ENCODE peak calls at places on chromosomes 7 and 10, in nine cellular contexts. X is kidney, O is adrenal gland, G is right lobe of liver, L is epithelial cell of esophagus, P is thoracic aorta, U is heart left ventricle, M is fibroblast of lung, N is psoas muscle. T is an unnamed sample.

GRCh38 chr7:70788276-70788675 is 343.7 kb upstream of the GALNT17 start:
- DNase-seq in X (no peak), O (no peak), G (no peak), L (no peak), P (no peak), U (no peak), M (peak; percentile 9), N (no peak), T (peak; percentile 3)

GRCh38 chr7:30845426-30846135 is 66.1 kb upstream of the AQP1 start:
- DNase-seq in X (no peak), O (peak; percentile 25), G (no peak), L (peak; percentile 33), P (no peak), U (peak; percentile 73), M (peak; percentile 57), N (peak; percentile 72), T (peak; percentile 39)

GRCh38 chr10:65941098-65941655 is 984.7 kb upstream of the LRRTM3 start:
- DNase-seq in X (no peak), O (no peak), G (peak; percentile 64), L (no peak), P (no peak), U (no peak), M (no peak), N (no peak), T (no peak)

GRCh38 chr7:108452707-108453106 is 3.5 kb downstream of the NRCAM start:
- DNase-seq in X (no peak), O (no peak), G (no peak), L (peak; percentile 43), P (no peak), U (no peak), M (peak; percentile 43), N (no peak), T (peak; percentile 24)

GRCh38 chr7:13982940-13983677 is 6.4 kb downstream of the ETV1 start:
- DNase-seq in X (no peak), O (no peak), G (no peak), L (no peak), P (no peak), U (no peak), M (peak; percentile 52), N (no peak), T (peak; percentile 8)

GRCh38 chr7:13017881-13018280 is 330.4 kb downstream of the ARL4A start:
- DNase-seq in X (no peak), O (no peak), G (no peak), L (peak; percentile 21), P (no peak), U (no peak), M (peak; percentile 19), N (no peak), T (peak; percentile 11)

GRCh38 chr7:84393776-84394175 is 199.2 kb upstream of the SEMA3A start:
- DNase-seq in X (no peak), O (no peak), G (no peak), L (no peak), P (no peak), U (no peak), M (peak; percentile 61), N (no peak), T (no peak)

GRCh38 chr7:128697301-128697905 is 25.3 kb downstream of the GARIN1A start:
- DNase-seq in X (peak; percentile 75), O (peak; percentile 28), G (no peak), L (peak; percentile 75), P (no peak), U (peak; percentile 78), M (peak; percentile 73), N (peak; percentile 78), T (peak; percentile 71)

GRCh38 chr10:454860-455259 is 234.6 kb downstream of the DIP2C start:
- DNase-seq in X (peak; percentile 82), O (peak; percentile 66), G (no peak), L (peak; percentile 90), P (no peak), U (no peak), M (peak; percentile 95), N (peak; percentile 68), T (peak; percentile 83)

GRCh38 chr7:70334295-70334694 is 736.0 kb downstream of the AUTS2 start:
- DNase-seq in X (no peak), O (no peak), G (no peak), L (no peak), P (no peak), U (no peak), M (no peak), N (no peak), T (no peak)

GRCh38 chr7:144403102-144403501 is 391 bp downstream of the NOBOX start:
- DNase-seq in X (no peak), O (no peak), G (no peak), L (no peak), P (no peak), U (no peak), M (no peak), N (no peak), T (no peak)

GRCh38 chr7:126570845-126571244 is 681.9 kb downstream of the GRM8 start:
- DNase-seq in X (no peak), O (no peak), G (no peak), L (peak; percentile 38), P (no peak), U (no peak), M (peak; percentile 2), N (no peak), T (no peak)

GRCh38 chr10:114541081-114541833 is 116.8 kb downstream of the ABLIM1 start:
- DNase-seq in X (no peak), O (peak; percentile 86), G (no peak), L (peak; percentile 91), P (peak; percentile 19), U (no peak), M (peak; percentile 90), N (peak; percentile 79), T (peak; percentile 74)

GRCh38 chr7:2034291-2035201 is 198.2 kb downstream of the MAD1L1 start:
- DNase-seq in X (peak; percentile 22), O (peak; percentile 2), G (peak; percentile 19), L (no peak), P (no peak), U (peak; percentile 38), M (no peak), N (peak; percentile 29), T (no peak)

DNA sequence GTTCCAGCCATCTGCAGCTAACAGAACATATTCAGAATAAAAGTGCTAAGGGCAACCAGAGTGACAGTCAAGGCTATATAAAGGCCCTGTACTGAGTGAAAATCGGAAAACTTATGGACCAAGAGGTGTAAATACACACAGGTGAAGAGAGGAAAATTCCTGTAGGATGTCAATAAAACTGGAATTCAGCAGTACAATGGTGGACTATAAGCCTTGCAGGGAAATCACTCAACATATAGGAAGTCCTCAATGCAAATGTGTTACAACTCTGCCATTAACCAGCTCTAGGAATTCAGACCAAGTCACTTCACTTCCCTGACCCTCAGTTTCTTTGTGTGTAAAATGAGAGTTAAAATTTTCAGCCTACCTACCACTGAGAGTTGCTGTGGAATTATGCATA is 7.7 kb downstream of the USP6NL start:
- DNase-seq in X (no peak), O (no peak), G (no peak), L (no peak), P (no peak), U (no peak), M (no peak), N (no peak), T (no peak)
- H3K4me3 ChIP-seq in X (no peak overlapping the region), O (no peak overlapping the region), G (no peak overlapping the region), L (no peak overlapping the region), P (no peak overlapping the region), U (no peak overlapping the region), M (no peak overlapping the region), N (no peak overlapping the region), T (no peak overlapping the region)

GRCh38 chr7:101913247-101913721 is 95.9 kb downstream of the CUX1 start:
- DNase-seq in X (no peak), O (no peak), G (no peak), L (no peak), P (no peak), U (no peak), M (no peak), N (peak; percentile 50), T (no peak)

GRCh38 chr7:101912711-101913110 is 95.3 kb downstream of the CUX1 start:
- DNase-seq in X (no peak), O (no peak), G (no peak), L (no peak), P (no peak), U (no peak), M (no peak), N (no peak), T (peak; percentile 99)

GRCh38 chr7:101913876-101914275 is 96.5 kb downstream of the CUX1 start:
- DNase-seq in X (no peak), O (no peak), G (no peak), L (no peak), P (no peak), U (no peak), M (peak; percentile 47), N (no peak), T (peak; percentile 97)

GRCh38 chr7:101911011-101911799 is 93.8 kb downstream of the CUX1 start:
- DNase-seq in X (no peak), O (no peak), G (no peak), L (no peak), P (no peak), U (peak; percentile 73), M (no peak), N (peak; percentile 56), T (peak; percentile 94)

DNA sequence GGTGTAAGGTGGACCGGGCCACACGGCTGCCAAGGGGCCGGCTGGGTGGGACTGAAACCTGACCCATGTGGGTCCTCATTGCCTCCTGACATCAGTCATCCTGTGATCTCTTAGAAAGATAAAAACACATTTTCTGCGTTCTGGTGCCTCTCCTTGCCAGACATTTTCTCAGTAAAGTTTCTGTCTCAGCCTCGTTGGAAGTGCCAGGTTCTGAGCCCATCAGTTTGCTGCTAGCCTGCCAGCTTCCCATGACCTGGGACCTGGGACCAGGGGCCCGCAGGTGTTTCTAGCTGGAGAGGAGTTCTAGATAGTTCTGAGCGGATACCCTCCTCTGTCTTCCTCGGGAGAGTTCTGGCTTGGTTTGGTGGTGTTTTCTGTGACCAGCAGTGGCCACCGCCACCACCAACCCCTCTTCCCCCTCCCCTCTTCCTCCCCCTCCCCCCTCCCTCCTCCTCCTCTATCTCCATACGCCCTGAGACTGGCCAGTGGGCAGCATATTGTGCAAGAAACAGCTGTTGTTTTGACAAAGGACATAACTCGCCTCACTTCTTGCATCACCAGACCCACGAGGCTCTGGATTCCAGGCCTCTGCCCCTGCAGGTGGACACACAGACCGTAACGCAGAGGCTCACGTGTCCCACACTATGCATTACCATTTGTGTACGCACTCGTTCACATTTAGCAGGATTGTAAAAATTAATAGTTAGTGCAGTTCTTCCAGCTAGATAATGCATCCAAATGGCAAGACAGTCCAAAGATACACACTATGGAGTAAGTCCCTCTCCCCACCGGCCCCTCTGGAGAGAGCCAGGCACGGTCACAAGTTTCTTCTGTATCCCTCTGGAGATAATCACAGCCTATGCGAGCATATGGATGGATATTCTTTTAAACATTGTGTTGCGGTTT is 94.6 kb downstream of the CUX1 start:
- DNase-seq in X (no peak), O (peak; percentile 48), G (peak; percentile 82), L (no peak), P (no peak), U (no peak), M (no peak), N (peak; percentile 90), T (peak; percentile 100)
- TF ChIP-seq CTCF in X (no peak), O (no peak), G (no peak), L (no peak), P (no peak), U (no peak), M (no peak), N (no peak), T (no peak)

GRCh38 chr7:134916428-134916883 is 69.9 kb upstream of the AGBL3 start:
- DNase-seq in X (no peak), O (no peak), G (no peak), L (no peak), P (no peak), U (no peak), M (no peak), N (no peak), T (peak; percentile 93)
- H3K4me3 ChIP-seq in X (no peak overlapping the region), O (no peak overlapping the region), G (no peak overlapping the region), L (no peak overlapping the region), P (no peak overlapping the region), U (no peak overlapping the region), M (no peak overlapping the region), N (no peak overlapping the region), T (no peak overlapping the region)

GRCh38 chr10:69123306-69123746 is 652 bp upstream of the VPS26A start:
- DNase-seq in X (no peak), O (no peak), G (no peak), L (peak; percentile 60), P (peak; percentile 15), U (no peak), M (peak; percentile 66), N (no peak), T (peak; percentile 74)
- TF ChIP-seq CTCF in X (no peak), O (no peak), G (no peak), L (peak; percentile 37), P (no peak), U (no peak), M (peak; percentile 27), N (peak; percentile 23), T (no peak)

T was measured in fibroblast of villous mesenchyme.